ENCODE peak calls at places on chromosomes 1 and 21, in seven cellular contexts. Q, H, R, U, N, E and L are unnamed samples.

GRCh38 chr1:8024329-8024728 is 1.8 kb downstream of the ERRFI1 start:
- DNase-seq in Q (no peak), H (no peak), R (no peak), U (no peak), N (no peak), E (no peak), L (peak)

GRCh38 chr1:8607906-8608305 is 209.5 kb downstream of the RERE start:
- DNase-seq in Q (no peak), H (peak), R (no peak), U (no peak), N (no peak), E (no peak), L (no peak)

GRCh38 chr1:52477876-52478275 is 73.5 kb downstream of the PRPF38A start:
- DNase-seq in Q (no peak), H (no peak), R (no peak), U (no peak), N (no peak), E (no peak), L (no peak)

GRCh38 chr1:15328785-15329480 is 80.8 kb upstream of the EFHD2 start:
- DNase-seq in Q (peak), H (no peak), R (no peak), U (no peak), N (no peak), E (no peak), L (no peak)

GRCh38 chr21:34989337-34990151 is 59.6 kb downstream of the RUNX1 start:
- DNase-seq in Q (no peak), H (no peak), R (no peak), U (no peak), N (no peak), E (no peak), L (peak)

GRCh38 chr1:35807614-35808375 is at the start of gene AGO4:
- DNase-seq in Q (peak), H (no peak), R (peak), U (peak), N (peak), E (no peak), L (peak)

GRCh38 chr1:172662464-172663109 is 3.7 kb downstream of the FASLG start:
- DNase-seq in Q (peak), H (no peak), R (no peak), U (no peak), N (no peak), E (no peak), L (peak)

GRCh38 chr1:152169356-152170025 is 10.5 kb upstream of the RPTN start:
- DNase-seq in Q (no peak), H (no peak), R (no peak), U (no peak), N (no peak), E (no peak), L (no peak)

GRCh38 chr1:218501073-218501612 is 156.0 kb downstream of the TGFB2 start:
- DNase-seq in Q (no peak), H (no peak), R (no peak), U (no peak), N (no peak), E (no peak), L (no peak)

GRCh38 chr1:51378871-51379270 is 48.5 kb upstream of the TTC39A start:
- DNase-seq in Q (peak), H (no peak), R (no peak), U (no peak), N (no peak), E (no peak), L (no peak)

GRCh38 chr1:154148787-154149186 is 6.1 kb downstream of the NUP210L start:
- DNase-seq in Q (peak), H (no peak), R (no peak), U (no peak), N (no peak), E (no peak), L (no peak)

GRCh38 chr1:51284487-51284954 is 45.8 kb downstream of the TTC39A start:
- DNase-seq in Q (peak), H (no peak), R (no peak), U (no peak), N (no peak), E (no peak), L (no peak)

GRCh38 chr1:88239205-88239604 is 444.9 kb upstream of the PKN2 start:
- DNase-seq in Q (no peak), H (no peak), R (no peak), U (no peak), N (no peak), E (no peak), L (no peak)

GRCh38 chr21:15009964-15010363 is 54.8 kb downstream of the NRIP1 start:
- DNase-seq in Q (peak), H (no peak), R (no peak), U (no peak), N (no peak), E (no peak), L (no peak)

GRCh38 chr21:22544747-22545146 is 1546.5 kb downstream of the NCAM2 start:
- DNase-seq in Q (no peak), H (no peak), R (no peak), U (peak), N (peak), E (no peak), L (no peak)
- H3K23ac ChIP-seq in Q (no peak), H (no peak), R (no peak), U (no peak), N (no peak), E (no peak), L (no peak)

GRCh38 chr1:226762055-226762454 is 23.0 kb upstream of the ITPKB start:
- DNase-seq in Q (no peak), H (no peak), R (no peak), U (no peak), N (no peak), E (no peak), L (no peak)

GRCh38 chr1:226764533-226764932 is 25.5 kb upstream of the ITPKB start:
- DNase-seq in Q (no peak), H (no peak), R (no peak), U (no peak), N (no peak), E (no peak), L (peak)

GRCh38 chr1:226762988-226763740 is 24.1 kb upstream of the ITPKB start:
- DNase-seq in Q (no peak), H (peak), R (no peak), U (no peak), N (peak), E (no peak), L (peak)

GRCh38 chr1:226761322-226761721 is 22.2 kb upstream of the ITPKB start:
- DNase-seq in Q (no peak), H (no peak), R (no peak), U (no peak), N (no peak), E (no peak), L (no peak)

GRCh38 chr1:226763741-226764264 is 24.7 kb upstream of the ITPKB start:
- DNase-seq in Q (peak), H (peak), R (no peak), U (peak), N (peak), E (peak), L (peak)
- H3K23ac ChIP-seq in Q (no peak), H (no peak), R (no peak), U (no peak), N (no peak), E (no peak), L (no peak)

GRCh38 chr1:228066416-228066815 is 16.1 kb upstream of the ARF1 start:
- DNase-seq in Q (no peak), H (no peak), R (no peak), U (no peak), N (no peak), E (no peak), L (no peak)
- H3K23ac ChIP-seq in Q (no peak), H (no peak), R (no peak), U (no peak), N (no peak), E (no peak), L (no peak)

GRCh38 chr1:118204106-118204505 is 19.1 kb upstream of the SPAG17 start:
- DNase-seq in Q (no peak), H (no peak), R (no peak), U (no peak), N (no peak), E (no peak), L (no peak)
- H3K23ac ChIP-seq in Q (no peak), H (no peak), R (no peak), U (no peak), N (no peak), E (no peak), L (no peak)

GRCh38 chr1:33300673-33301072 is 20.2 kb downstream of the A3GALT2 start:
- DNase-seq in Q (peak), H (no peak), R (no peak), U (no peak), N (no peak), E (no peak), L (peak)
- H3K23ac ChIP-seq in Q (no peak), H (no peak), R (no peak), U (no peak), N (no peak), E (no peak), L (no peak)

DNA sequence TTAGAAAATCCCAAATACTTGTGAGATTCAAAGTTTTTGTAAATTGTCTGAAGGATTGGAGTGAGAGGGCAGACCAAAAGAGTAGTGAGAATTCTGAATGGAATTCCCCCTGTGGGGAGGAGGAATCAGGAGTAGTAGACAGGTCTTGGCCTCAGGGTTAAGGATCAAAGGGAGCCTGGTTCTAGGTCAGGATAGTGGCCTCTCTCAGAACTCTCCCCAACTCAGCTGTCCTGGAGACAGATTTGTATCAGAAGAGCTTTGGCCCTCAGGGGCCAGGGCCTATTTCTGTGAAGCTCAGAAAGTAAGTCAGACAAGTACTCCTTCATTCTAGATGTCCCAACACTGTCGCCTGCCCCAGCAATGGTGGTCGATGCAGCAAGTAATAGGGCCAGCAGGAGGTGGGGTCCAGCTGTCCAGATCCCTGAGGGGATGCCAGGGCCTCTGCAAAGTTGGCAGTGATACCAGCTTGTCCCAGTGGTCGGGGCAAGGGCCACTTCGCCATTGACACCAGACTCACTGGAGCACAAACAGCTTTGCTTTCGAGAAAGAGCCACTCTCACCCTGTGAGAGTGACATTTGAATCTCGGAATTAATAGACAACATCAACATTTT is 115.2 kb downstream of the SLC25A24 start:
- DNase-seq in Q (no peak), H (peak), R (no peak), U (no peak), N (peak), E (no peak), L (no peak)
- H3K23ac ChIP-seq in Q (no peak), H (no peak), R (no peak), U (no peak), N (no peak), E (no peak), L (no peak)

GRCh38 chr21:45403825-45404725 is 890 bp upstream of the COL18A1 start:
- DNase-seq in Q (peak), H (no peak), R (no peak), U (peak), N (peak), E (peak), L (peak)

GRCh38 chr21:45403133-45403824 is 1.7 kb upstream of the COL18A1 start:
- DNase-seq in Q (no peak), H (no peak), R (no peak), U (no peak), N (no peak), E (no peak), L (no peak)

GRCh38 chr21:45405271-45405818 is 380 bp downstream of the COL18A1 start:
- DNase-seq in Q (peak), H (no peak), R (no peak), U (no peak), N (no peak), E (no peak), L (peak)

GRCh38 chr21:45405819-45406762 is 1.1 kb downstream of the COL18A1 start:
- DNase-seq in Q (peak), H (no peak), R (peak), U (no peak), N (peak), E (no peak), L (no peak)

DNA sequence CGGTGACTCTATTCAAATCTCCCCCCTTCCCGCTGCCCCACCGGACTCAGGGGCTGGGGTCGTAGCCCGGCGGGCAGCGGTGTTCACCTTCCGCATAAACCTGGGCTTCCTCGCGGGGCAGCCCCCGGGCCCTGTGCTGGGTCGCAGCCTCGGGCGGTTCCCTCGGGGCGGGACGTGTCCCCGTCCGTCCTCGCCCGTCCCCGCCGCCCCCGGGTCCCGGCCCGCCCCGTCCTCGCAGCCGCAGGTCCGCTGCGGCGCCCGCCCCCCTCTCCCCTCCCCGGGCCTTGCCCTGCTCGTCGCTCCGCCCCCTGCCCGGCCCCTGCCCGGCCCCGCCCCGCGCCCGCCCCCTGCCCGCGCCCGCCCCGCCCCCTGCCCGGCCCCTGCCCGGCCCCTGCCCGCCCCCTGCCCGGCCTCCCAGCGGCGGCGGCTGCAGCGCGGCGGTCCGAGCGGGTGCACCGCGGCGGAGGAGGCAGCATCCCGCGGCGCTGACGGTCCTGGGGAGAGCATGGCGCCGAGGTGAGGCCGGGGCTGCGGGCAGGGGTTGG is at the start of gene COL18A1:
- DNase-seq in Q (peak), H (no peak), R (peak), U (peak), N (peak), E (no peak), L (peak)
- H3K23ac ChIP-seq in Q (peak), H (no peak), R (peak), U (no peak), N (peak), E (no peak), L (peak)